ENCODE peak calls at places on chromosomes 12 and 14, in four cellular contexts. S, R, E and Q are unnamed samples.

GRCh38 chr14:89041245-89041585 is 216.8 kb downstream of the TTC8 start:
- DNase-seq in E (no peak), R (peak; percentile 82), S (no peak), Q (no peak)

GRCh38 chr14:24070285-24071143 is 848 bp upstream of the CPNE6 start:
- DNase-seq in E (no peak), S (no peak), R (no peak), Q (no peak)

GRCh38 chr12:128381961-128382360 is 115.0 kb downstream of the TMEM132C start:
- DNase-seq in R (no peak), S (no peak), E (no peak), Q (no peak)

GRCh38 chr12:84910549-84911241 is 1.9 kb downstream of the SLC6A15 start:
- DNase-seq in E (no peak), R (peak; percentile 47), S (peak; percentile 41), Q (no peak)

GRCh38 chr14:19838433-19838832 is 34.9 kb downstream of the OR4N2 start:
- DNase-seq in S (no peak), R (no peak), E (no peak), Q (no peak)

GRCh38 chr12:25937096-25937495 is 21.4 kb upstream of the RASSF8 start:
- DNase-seq in S (no peak), E (no peak), R (no peak), Q (no peak)

GRCh38 chr12:19437996-19438395 is 1.3 kb upstream of the AEBP2 start:
- DNase-seq in E (no peak), S (peak; percentile 13), R (no peak), Q (no peak)

GRCh38 chr14:68841030-68841809 is 48.4 kb upstream of the ZFP36L1 start:
- DNase-seq in R (no peak), E (no peak), S (no peak), Q (no peak)

GRCh38 chr14:31717294-31718085 is 156.3 kb downstream of the NUBPL start:
- DNase-seq in R (no peak), E (no peak), S (no peak), Q (no peak)

GRCh38 chr12:92759634-92760268 is 57.0 kb downstream of the PLEKHG7 start:
- DNase-seq in S (peak; percentile 81), R (no peak), E (no peak), Q (no peak)

GRCh38 chr12:59087077-59087673 is 166.9 kb upstream of the LRIG3 start:
- DNase-seq in E (no peak), R (no peak), S (peak; percentile 68), Q (no peak)

GRCh38 chr14:57987051-57987450 is 121.2 kb upstream of the SLC35F4 start:
- DNase-seq in E (no peak), S (no peak), R (no peak), Q (no peak)

GRCh38 chr14:76742961-76743360 is 18.3 kb upstream of the VASH1 start:
- DNase-seq in S (no peak), E (no peak), R (no peak), Q (no peak)

GRCh38 chr12:72872488-72872887 is 600.3 kb downstream of the TRHDE start:
- DNase-seq in E (no peak), R (no peak), S (no peak), Q (no peak)

GRCh38 chr14:21917699-21918436 is 244.2 kb upstream of the OR4E1 start:
- DNase-seq in R (no peak), E (peak; percentile 74), S (peak; percentile 64), Q (peak; percentile 67)

GRCh38 chr12:112584266-112584722 is 165.5 kb downstream of the PTPN11 start:
- DNase-seq in R (no peak), E (no peak), S (no peak), Q (no peak)

GRCh38 chr14:104431351-104431928 is 148.1 kb upstream of the C14orf180 start:
- DNase-seq in S (no peak), R (no peak), E (no peak), Q (no peak)

GRCh38 chr12:15662303-15662980 is 126.7 kb downstream of the EPS8 start:
- DNase-seq in S (peak; percentile 87), R (no peak), E (no peak), Q (no peak)

GRCh38 chr12:102879144-102879763 is 37.8 kb downstream of the PAH start:
- DNase-seq in R (no peak), S (peak; percentile 76), E (peak; percentile 5), Q (no peak)

GRCh38 chr12:879641-880040 is 69.9 kb downstream of the RAD52 start:
- DNase-seq in S (no peak), R (no peak), E (no peak), Q (no peak)

GRCh38 chr14:104168603-104169002 is 30.2 kb downstream of the KIF26A start:
- DNase-seq in R (no peak), E (no peak), S (no peak), Q (no peak)

GRCh38 chr12:114920828-114921579 is 237.0 kb upstream of the TBX3 start:
- DNase-seq in R (no peak), S (peak; percentile 32), E (no peak), Q (no peak)

GRCh38 chr12:111405856-111406473 is at the start of gene SH2B3:
- DNase-seq in S (no peak), R (no peak), E (peak; percentile 80), Q (peak; percentile 83)

GRCh38 chr14:68554231-68554630 is 238.6 kb downstream of the ZFP36L1 start:
- DNase-seq in E (no peak), S (no peak), R (no peak), Q (no peak)

GRCh38 chr12:100574262-100575074 is 984 bp downstream of the GAS2L3 start:
- DNase-seq in E (no peak), R (no peak), S (peak; percentile 46), Q (no peak)

GRCh38 chr12:52380271-52380694 is 5.2 kb downstream of the KRT84 start:
- DNase-seq in S (peak; percentile 46), R (peak; percentile 62), E (peak; percentile 18), Q (no peak)

GRCh38 chr12:2877959-2878732 is 1.1 kb downstream of the RHNO1 start:
- DNase-seq in S (peak; percentile 80), E (no peak), R (no peak), Q (no peak)

GRCh38 chr12:75603475-75603874 is 92.1 kb upstream of the KRR1 start:
- DNase-seq in E (no peak), S (no peak), R (no peak), Q (no peak)

GRCh38 chr12:9034095-9034494 is 44.7 kb downstream of the KLRG1 start:
- DNase-seq in R (no peak), E (no peak), S (no peak), Q (no peak)

GRCh38 chr14:72636094-72636493 is 257.8 kb downstream of the DPF3 start:
- DNase-seq in E (no peak), S (peak; percentile 39), R (no peak), Q (no peak)

GRCh38 chr12:54419088-54419887 is at the start of gene ITGA5:
- DNase-seq in S (peak; percentile 93), R (peak; percentile 70), E (peak; percentile 57), Q (no peak)

GRCh38 chr12:93571854-93572711 is at the start of gene SOCS2:
- DNase-seq in R (no peak), E (peak; percentile 69), S (peak; percentile 73), Q (no peak)

GRCh38 chr14:66009104-66009503 is 477.1 kb upstream of the CCDC196 start:
- DNase-seq in S (peak; percentile 89), R (no peak), E (no peak), Q (no peak)

GRCh38 chr14:101087614-101088394 is 184.3 kb upstream of the RTL1 start:
- DNase-seq in R (peak; percentile 28), S (no peak), E (no peak), Q (no peak)

GRCh38 chr14:69600304-69600891 is 11.0 kb upstream of the SUSD6 start:
- DNase-seq in R (no peak), S (no peak), E (no peak), Q (no peak)

GRCh38 chr14:105026789-105027563 is 6.1 kb upstream of the CDCA4 start:
- DNase-seq in R (no peak), S (no peak), E (no peak), Q (no peak)

GRCh38 chr12:88726806-88727722 is 146.8 kb upstream of the KITLG start:
- DNase-seq in R (no peak), S (peak; percentile 9), E (no peak), Q (no peak)

GRCh38 chr14:59309291-59309900 is 120.9 kb downstream of the DAAM1 start:
- DNase-seq in E (no peak), R (no peak), S (no peak), Q (no peak)
- H3K4me1 ChIP-seq in E (peaks cover 20% of the 10 kb centered on the region), R (no peaks in the 10 kb centered on the region), S (peaks cover 41% of the 10 kb centered on the region), Q (no peaks in the 10 kb centered on the region)

GRCh38 chr12:4302881-4303280 is 18.1 kb upstream of the TIGAR start:
- DNase-seq in E (no peak), R (no peak), S (no peak), Q (no peak)
- H3K36me3 ChIP-seq in E (no peaks in the 10 kb centered on the region), R (no peaks in the 10 kb centered on the region), S (peaks cover 47% of the 10 kb centered on the region), Q (peaks cover 90% of the 10 kb centered on the region)

DNA sequence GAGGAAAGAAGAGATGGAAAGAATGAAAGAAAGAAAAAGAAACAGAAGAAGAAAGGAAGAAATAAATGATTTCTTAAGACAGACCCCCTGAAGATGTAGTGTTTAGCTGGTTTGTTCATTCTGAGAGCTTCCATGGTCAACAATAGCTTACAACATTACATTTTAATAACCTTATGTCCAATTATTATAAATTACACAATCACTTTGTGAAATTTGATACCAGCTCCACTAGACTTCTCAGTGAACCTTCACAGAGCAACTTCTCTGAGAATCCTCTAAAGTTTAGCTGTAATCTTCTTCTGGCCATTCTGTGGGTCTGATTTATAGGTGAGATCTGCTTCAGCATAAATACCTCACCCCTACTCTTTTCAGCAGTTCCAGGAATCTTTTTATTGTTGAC is 27.9 kb downstream of the SIX1 start:
- DNase-seq in E (no peak), R (no peak), S (peak; percentile 57), Q (no peak)
- H3K4me1 ChIP-seq in E (no peaks in the 10 kb centered on the region), R (no peaks in the 10 kb centered on the region), S (peaks cover 37% of the 10 kb centered on the region), Q (no peaks in the 10 kb centered on the region)

GRCh38 chr14:64915025-64915424 is 770 bp downstream of the CHURC1 start:
- DNase-seq in S (no peak), R (no peak), E (no peak), Q (no peak)
- H3K36me3 ChIP-seq in S (no peaks in the 10 kb centered on the region), R (no peaks in the 10 kb centered on the region), E (peaks cover 4% of the 10 kb centered on the region), Q (peaks cover 4% of the 10 kb centered on the region)

GRCh38 chr12:81207173-81207572 is 129.3 kb downstream of the ACSS3 start:
- DNase-seq in S (no peak), E (no peak), R (no peak), Q (no peak)

GRCh38 chr12:81208193-81208946 is 130.5 kb downstream of the ACSS3 start:
- DNase-seq in R (no peak), S (no peak), E (no peak), Q (no peak)

GRCh38 chr12:81209001-81209400 is 131.1 kb downstream of the ACSS3 start:
- DNase-seq in S (peak; percentile 67), R (no peak), E (no peak), Q (no peak)

GRCh38 chr12:81205394-81205793 is 127.5 kb downstream of the ACSS3 start:
- DNase-seq in E (no peak), S (no peak), R (no peak), Q (no peak)

GRCh38 chr12:81206425-81206824 is 128.5 kb downstream of the ACSS3 start:
- DNase-seq in R (no peak), E (no peak), S (no peak), Q (no peak)
- H3K4me1 ChIP-seq in R (no peaks in the 10 kb centered on the region), E (no peaks in the 10 kb centered on the region), S (peaks cover 22% of the 10 kb centered on the region), Q (no peaks in the 10 kb centered on the region)